ENCODE peak calls at places on chromosomes 3 and 15, in five cellular contexts. One of them, this sample, is unnamed.

GRCh38 chr3:49841126-49841525 is 15.2 kb downstream of the TRAIP start:
- DNase-seq in right cardiac atrium: no peak
- DNase-seq in naive thymus-derived CD4-positive, alpha-beta T cell: no peak
- DNase-seq in cardiac fibroblast: peak; percentile 39
- DNase-seq in bronchial epithelial cell: peak; percentile 32
- DNase-seq in this sample: peak; percentile 38

GRCh38 chr15:63013052-63013808 is 29.3 kb upstream of the TPM1 start:
- DNase-seq in right cardiac atrium: peak; percentile 73
- DNase-seq in bronchial epithelial cell: peak; percentile 85
- DNase-seq in cardiac fibroblast: peak; percentile 76
- DNase-seq in naive thymus-derived CD4-positive, alpha-beta T cell: no peak
- DNase-seq in this sample: peak; percentile 85

GRCh38 chr15:91664224-91664836 is 189.2 kb upstream of the SLCO3A1 start:
- DNase-seq in naive thymus-derived CD4-positive, alpha-beta T cell: no peak
- DNase-seq in cardiac fibroblast: no peak
- DNase-seq in right cardiac atrium: no peak
- DNase-seq in bronchial epithelial cell: no peak
- DNase-seq in this sample: no peak

GRCh38 chr3:1374471-1374870 is 281.6 kb downstream of the CNTN6 start:
- DNase-seq in right cardiac atrium: no peak
- DNase-seq in bronchial epithelial cell: no peak
- DNase-seq in cardiac fibroblast: no peak
- DNase-seq in naive thymus-derived CD4-positive, alpha-beta T cell: no peak
- DNase-seq in this sample: no peak

GRCh38 chr15:78049691-78050440 is 27.6 kb downstream of the TBC1D2B start:
- DNase-seq in bronchial epithelial cell: no peak
- DNase-seq in right cardiac atrium: no peak
- DNase-seq in naive thymus-derived CD4-positive, alpha-beta T cell: no peak
- DNase-seq in cardiac fibroblast: peak; percentile 62
- DNase-seq in this sample: no peak

GRCh38 chr15:66865622-66866611 is 163.9 kb downstream of the SMAD6 start:
- DNase-seq in cardiac fibroblast: no peak
- DNase-seq in right cardiac atrium: no peak
- DNase-seq in naive thymus-derived CD4-positive, alpha-beta T cell: no peak
- DNase-seq in bronchial epithelial cell: no peak
- DNase-seq in this sample: no peak

GRCh38 chr3:36776436-36776835 is 12.1 kb upstream of the DCLK3 start:
- DNase-seq in cardiac fibroblast: no peak
- DNase-seq in bronchial epithelial cell: no peak
- DNase-seq in right cardiac atrium: no peak
- DNase-seq in naive thymus-derived CD4-positive, alpha-beta T cell: no peak
- DNase-seq in this sample: no peak

GRCh38 chr3:79467721-79468120 is 300.1 kb downstream of the ROBO1 start:
- DNase-seq in cardiac fibroblast: no peak
- DNase-seq in right cardiac atrium: no peak
- DNase-seq in naive thymus-derived CD4-positive, alpha-beta T cell: no peak
- DNase-seq in bronchial epithelial cell: peak; percentile 77
- DNase-seq in this sample: peak; percentile 81

GRCh38 chr15:51234181-51234927 is 104.0 kb downstream of the CYP19A1 start:
- DNase-seq in naive thymus-derived CD4-positive, alpha-beta T cell: no peak
- DNase-seq in bronchial epithelial cell: no peak
- DNase-seq in right cardiac atrium: no peak
- DNase-seq in cardiac fibroblast: no peak
- DNase-seq in this sample: no peak

GRCh38 chr3:123624302-123624701 is 39.4 kb upstream of the HACD2 start:
- DNase-seq in cardiac fibroblast: no peak
- DNase-seq in naive thymus-derived CD4-positive, alpha-beta T cell: no peak
- DNase-seq in right cardiac atrium: no peak
- DNase-seq in bronchial epithelial cell: no peak
- DNase-seq in this sample: no peak

GRCh38 chr15:78537266-78537665 is 3.0 kb upstream of the PSMA4 start:
- DNase-seq in right cardiac atrium: no peak
- DNase-seq in cardiac fibroblast: no peak
- DNase-seq in bronchial epithelial cell: no peak
- DNase-seq in naive thymus-derived CD4-positive, alpha-beta T cell: no peak
- DNase-seq in this sample: no peak

GRCh38 chr3:191961036-191961435 is 500.1 kb downstream of the PYDC2 start:
- DNase-seq in bronchial epithelial cell: no peak
- DNase-seq in naive thymus-derived CD4-positive, alpha-beta T cell: no peak
- DNase-seq in right cardiac atrium: no peak
- DNase-seq in cardiac fibroblast: no peak
- DNase-seq in this sample: no peak

GRCh38 chr3:35505181-35505580 is 134.1 kb upstream of the ARPP21 start:
- DNase-seq in cardiac fibroblast: no peak
- DNase-seq in naive thymus-derived CD4-positive, alpha-beta T cell: no peak
- DNase-seq in right cardiac atrium: peak; percentile 22
- DNase-seq in bronchial epithelial cell: no peak
- DNase-seq in this sample: no peak

GRCh38 chr3:123376451-123377172 is 72.3 kb downstream of the ADCY5 start:
- DNase-seq in naive thymus-derived CD4-positive, alpha-beta T cell: no peak
- DNase-seq in bronchial epithelial cell: no peak
- DNase-seq in cardiac fibroblast: no peak
- DNase-seq in right cardiac atrium: no peak
- DNase-seq in this sample: no peak

GRCh38 chr3:52123106-52123708 is 31.0 kb downstream of the POC1A start:
- DNase-seq in bronchial epithelial cell: peak; percentile 79
- DNase-seq in cardiac fibroblast: peak; percentile 70
- DNase-seq in right cardiac atrium: peak; percentile 90
- DNase-seq in naive thymus-derived CD4-positive, alpha-beta T cell: peak; percentile 70
- DNase-seq in this sample: peak; percentile 85

GRCh38 chr3:190811775-190812480 is 50.6 kb downstream of the GMNC start:
- DNase-seq in naive thymus-derived CD4-positive, alpha-beta T cell: no peak
- DNase-seq in bronchial epithelial cell: peak; percentile 52
- DNase-seq in right cardiac atrium: no peak
- DNase-seq in cardiac fibroblast: peak; percentile 71
- DNase-seq in this sample: peak; percentile 77

GRCh38 chr15:48644827-48645557 is 517 bp downstream of the FBN1 start:
- DNase-seq in right cardiac atrium: peak; percentile 85
- DNase-seq in cardiac fibroblast: peak; percentile 72
- DNase-seq in bronchial epithelial cell: no peak
- DNase-seq in naive thymus-derived CD4-positive, alpha-beta T cell: no peak
- DNase-seq in this sample: peak; percentile 53

GRCh38 chr15:35054380-35054779 is 30.7 kb downstream of the NANOGP8 start:
- DNase-seq in bronchial epithelial cell: peak; percentile 40
- DNase-seq in naive thymus-derived CD4-positive, alpha-beta T cell: no peak
- DNase-seq in cardiac fibroblast: no peak
- DNase-seq in right cardiac atrium: no peak
- DNase-seq in this sample: peak; percentile 63

GRCh38 chr3:189305412-189305811 is 133.6 kb downstream of the TPRG1 start:
- DNase-seq in bronchial epithelial cell: peak; percentile 77
- DNase-seq in cardiac fibroblast: no peak
- DNase-seq in naive thymus-derived CD4-positive, alpha-beta T cell: no peak
- DNase-seq in right cardiac atrium: no peak
- DNase-seq in this sample: peak; percentile 58

GRCh38 chr3:189308594-189308993 is 136.8 kb downstream of the TPRG1 start:
- DNase-seq in right cardiac atrium: no peak
- DNase-seq in cardiac fibroblast: peak; percentile 13
- DNase-seq in naive thymus-derived CD4-positive, alpha-beta T cell: no peak
- DNase-seq in bronchial epithelial cell: no peak
- DNase-seq in this sample: no peak

GRCh38 chr3:189311521-189311920 is 139.8 kb downstream of the TPRG1 start:
- DNase-seq in right cardiac atrium: no peak
- DNase-seq in naive thymus-derived CD4-positive, alpha-beta T cell: no peak
- DNase-seq in cardiac fibroblast: no peak
- DNase-seq in bronchial epithelial cell: no peak
- DNase-seq in this sample: no peak

GRCh38 chr3:189307963-189308362 is 136.2 kb downstream of the TPRG1 start:
- DNase-seq in naive thymus-derived CD4-positive, alpha-beta T cell: no peak
- DNase-seq in bronchial epithelial cell: no peak
- DNase-seq in cardiac fibroblast: no peak
- DNase-seq in right cardiac atrium: no peak
- DNase-seq in this sample: no peak

DNA sequence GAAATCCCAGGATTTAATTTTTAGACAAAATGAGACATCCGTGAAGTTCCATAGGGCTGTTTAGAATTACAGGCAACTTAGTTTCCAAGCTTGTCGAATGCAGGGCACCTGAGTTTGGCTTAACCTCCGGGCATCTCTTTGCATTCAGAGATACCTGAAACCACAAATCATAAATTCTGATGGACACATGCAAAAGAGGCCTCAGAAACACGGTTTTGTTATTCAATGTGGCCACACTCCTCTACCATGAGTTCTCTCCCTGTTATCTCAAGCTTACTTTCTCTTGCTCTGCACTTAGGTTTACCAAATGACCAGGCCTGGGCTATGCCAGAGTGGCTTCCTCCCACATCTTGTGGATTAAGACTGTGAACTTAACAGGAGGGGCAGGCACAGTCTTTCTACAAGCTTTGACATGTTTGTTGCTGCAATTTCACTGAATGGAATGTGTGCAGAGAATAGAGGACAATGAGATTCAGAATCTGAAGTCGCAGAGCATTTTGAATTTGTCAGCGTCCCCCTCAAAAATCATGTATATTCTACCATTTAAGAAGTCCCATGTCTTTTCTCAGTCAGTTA is 137.7 kb downstream of the TPRG1 start:
- DNase-seq in cardiac fibroblast: no peak
- DNase-seq in naive thymus-derived CD4-positive, alpha-beta T cell: no peak
- DNase-seq in right cardiac atrium: no peak
- DNase-seq in bronchial epithelial cell: peak; percentile 90
- DNase-seq in this sample: peak; percentile 81
- H3K4me3 ChIP-seq in cardiac fibroblast: no peak overlapping the region
- H3K4me3 ChIP-seq in naive thymus-derived CD4-positive, alpha-beta T cell: no peak overlapping the region
- H3K4me3 ChIP-seq in right cardiac atrium: no peak overlapping the region
- H3K4me3 ChIP-seq in bronchial epithelial cell: no peak overlapping the region
- H3K4me3 ChIP-seq in this sample: no peak overlapping the region

DNA sequence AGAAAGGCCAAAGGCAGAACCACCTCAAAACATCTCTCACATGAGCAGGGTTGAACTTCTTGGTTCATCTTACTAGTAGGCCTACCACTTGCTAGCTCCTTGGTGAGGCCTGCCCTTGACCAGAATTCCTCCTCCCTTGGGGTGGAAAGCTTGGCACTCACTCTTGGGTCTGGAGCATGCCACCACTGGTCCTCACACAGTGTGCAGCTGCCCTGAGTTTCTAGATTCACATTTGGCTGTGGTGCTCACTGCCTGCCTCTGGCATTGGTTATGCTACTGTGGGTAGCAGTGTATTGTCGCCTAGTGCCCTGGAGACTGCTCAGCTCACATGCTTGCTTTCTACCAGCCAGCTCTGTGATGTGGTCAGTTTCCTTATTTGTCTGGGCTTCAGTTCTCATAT is 23.7 kb downstream of the OXNAD1 start:
- DNase-seq in right cardiac atrium: peak; percentile 55
- DNase-seq in bronchial epithelial cell: no peak
- DNase-seq in cardiac fibroblast: no peak
- DNase-seq in naive thymus-derived CD4-positive, alpha-beta T cell: no peak
- DNase-seq in this sample: no peak
- H3K4me3 ChIP-seq in right cardiac atrium: no peak overlapping the region
- H3K4me3 ChIP-seq in bronchial epithelial cell: no peak overlapping the region
- H3K4me3 ChIP-seq in cardiac fibroblast: no peak overlapping the region
- H3K4me3 ChIP-seq in naive thymus-derived CD4-positive, alpha-beta T cell: peak overlapping the region; percentile 67
- H3K4me3 ChIP-seq in this sample: no peak overlapping the region

GRCh38 chr15:76335851-76336253 is 721 bp upstream of the ISL2 start:
- DNase-seq in naive thymus-derived CD4-positive, alpha-beta T cell: no peak
- DNase-seq in bronchial epithelial cell: no peak
- DNase-seq in cardiac fibroblast: no peak
- DNase-seq in right cardiac atrium: no peak
- DNase-seq in this sample: no peak
- H3K4me3 ChIP-seq in naive thymus-derived CD4-positive, alpha-beta T cell: peak overlapping the region; percentile 28
- H3K4me3 ChIP-seq in bronchial epithelial cell: peak overlapping the region; percentile 28
- H3K4me3 ChIP-seq in cardiac fibroblast: no peak overlapping the region
- H3K4me3 ChIP-seq in right cardiac atrium: no peak overlapping the region
- H3K4me3 ChIP-seq in this sample: no peak overlapping the region

GRCh38 chr3:125140817-125141595 is 71.5 kb downstream of the SLC12A8 start:
- DNase-seq in cardiac fibroblast: no peak
- DNase-seq in bronchial epithelial cell: no peak
- DNase-seq in right cardiac atrium: no peak
- DNase-seq in naive thymus-derived CD4-positive, alpha-beta T cell: no peak
- DNase-seq in this sample: no peak

GRCh38 chr3:125142418-125142778 is 70.2 kb downstream of the SLC12A8 start:
- DNase-seq in naive thymus-derived CD4-positive, alpha-beta T cell: no peak
- DNase-seq in right cardiac atrium: no peak
- DNase-seq in bronchial epithelial cell: no peak
- DNase-seq in cardiac fibroblast: no peak
- DNase-seq in this sample: no peak

GRCh38 chr3:125140011-125140813 is 72.3 kb downstream of the SLC12A8 start:
- DNase-seq in bronchial epithelial cell: peak; percentile 89
- DNase-seq in cardiac fibroblast: no peak
- DNase-seq in right cardiac atrium: no peak
- DNase-seq in naive thymus-derived CD4-positive, alpha-beta T cell: no peak
- DNase-seq in this sample: peak; percentile 91

GRCh38 chr3:125143538-125143937 is 69.0 kb downstream of the SLC12A8 start:
- DNase-seq in bronchial epithelial cell: no peak
- DNase-seq in cardiac fibroblast: no peak
- DNase-seq in naive thymus-derived CD4-positive, alpha-beta T cell: no peak
- DNase-seq in right cardiac atrium: peak; percentile 65
- DNase-seq in this sample: no peak

GRCh38 chr3:125141596-125142417 is 70.7 kb downstream of the SLC12A8 start:
- DNase-seq in cardiac fibroblast: peak; percentile 62
- DNase-seq in right cardiac atrium: peak; percentile 92
- DNase-seq in naive thymus-derived CD4-positive, alpha-beta T cell: peak; percentile 46
- DNase-seq in bronchial epithelial cell: no peak
- DNase-seq in this sample: peak; percentile 42
- H3K4me3 ChIP-seq in cardiac fibroblast: peak overlapping the region; percentile 17
- H3K4me3 ChIP-seq in right cardiac atrium: peak overlapping the region; percentile 23
- H3K4me3 ChIP-seq in naive thymus-derived CD4-positive, alpha-beta T cell: peak overlapping the region; percentile 49
- H3K4me3 ChIP-seq in bronchial epithelial cell: peak overlapping the region; percentile 27
- H3K4me3 ChIP-seq in this sample: peak overlapping the region; percentile 22

GRCh38 chr15:83362706-83363105 is 78.2 kb upstream of the BNC1 start:
- DNase-seq in cardiac fibroblast: no peak
- DNase-seq in bronchial epithelial cell: no peak
- DNase-seq in naive thymus-derived CD4-positive, alpha-beta T cell: no peak
- DNase-seq in right cardiac atrium: no peak
- DNase-seq in this sample: no peak

GRCh38 chr15:83358972-83359564 is 74.6 kb upstream of the BNC1 start:
- DNase-seq in naive thymus-derived CD4-positive, alpha-beta T cell: no peak
- DNase-seq in right cardiac atrium: no peak
- DNase-seq in cardiac fibroblast: no peak
- DNase-seq in bronchial epithelial cell: no peak
- DNase-seq in this sample: peak; percentile 24

GRCh38 chr15:83365370-83365938 is 81.0 kb upstream of the BNC1 start:
- DNase-seq in right cardiac atrium: peak; percentile 71
- DNase-seq in bronchial epithelial cell: peak; percentile 75
- DNase-seq in naive thymus-derived CD4-positive, alpha-beta T cell: no peak
- DNase-seq in cardiac fibroblast: peak; percentile 84
- DNase-seq in this sample: peak; percentile 88

DNA sequence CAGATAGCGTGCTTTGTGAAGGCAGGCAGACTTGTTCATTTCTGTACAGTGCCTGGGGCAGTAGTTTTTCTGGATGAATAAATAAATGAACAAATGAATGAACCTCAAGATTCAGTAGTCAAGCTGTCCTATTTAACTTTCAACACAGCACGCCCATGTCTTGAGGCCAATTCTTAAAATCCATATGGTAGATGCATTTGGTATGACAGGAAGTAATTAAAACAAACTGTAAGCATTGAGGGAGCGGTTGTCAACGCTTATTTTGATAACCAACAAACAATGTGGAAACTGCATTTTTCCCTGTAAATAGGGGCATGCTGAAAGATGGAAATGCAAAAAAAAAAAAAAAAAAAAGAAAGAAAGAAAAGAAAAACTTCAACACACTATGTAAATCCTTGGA is 80.1 kb upstream of the BNC1 start:
- DNase-seq in right cardiac atrium: no peak
- DNase-seq in cardiac fibroblast: peak; percentile 5
- DNase-seq in naive thymus-derived CD4-positive, alpha-beta T cell: no peak
- DNase-seq in bronchial epithelial cell: no peak
- DNase-seq in this sample: peak; percentile 21
- H3K4me3 ChIP-seq in right cardiac atrium: no peak overlapping the region
- H3K4me3 ChIP-seq in cardiac fibroblast: no peak overlapping the region
- H3K4me3 ChIP-seq in naive thymus-derived CD4-positive, alpha-beta T cell: no peak overlapping the region
- H3K4me3 ChIP-seq in bronchial epithelial cell: no peak overlapping the region
- H3K4me3 ChIP-seq in this sample: no peak overlapping the region